ENCODE peak calls at places on chromosome 16, in ten cellular contexts. T, S, P, Y, R, O, J, Q, K and H are unnamed samples.

GRCh38 chr16:11405331-11406176 is 60.3 kb downstream of the RMI2 start:
- DNase-seq in T (no peak), S (peak; percentile 22), P (no peak), Y (no peak), R (peak; percentile 21), O (peak; percentile 33), J (peak; percentile 39), Q (peak; percentile 75), K (peak; percentile 31), H (no peak)

GRCh38 chr16:87821346-87822001 is 47.8 kb downstream of the SLC7A5 start:
- DNase-seq in T (no peak), S (no peak), P (no peak), Y (no peak), R (no peak), O (no peak), J (no peak), Q (no peak), K (no peak), H (no peak)

GRCh38 chr16:3787924-3788661 is 70.8 kb upstream of the TRAP1 start:
- DNase-seq in T (no peak), S (no peak), P (no peak), Y (no peak), R (no peak), O (no peak), J (no peak), Q (peak; percentile 65), K (no peak), H (no peak)

GRCh38 chr16:70252355-70252988 is 732 bp upstream of the EXOSC6 start:
- DNase-seq in T (no peak), S (no peak), P (no peak), Y (no peak), R (peak; percentile 28), O (no peak), J (peak; percentile 46), Q (peak; percentile 36), K (no peak), H (no peak)

GRCh38 chr16:86836503-86837125 is 258.3 kb downstream of the FOXL1 start:
- DNase-seq in T (no peak), S (peak; percentile 89), P (no peak), Y (no peak), R (peak; percentile 96), O (no peak), J (peak; percentile 92), Q (no peak), K (peak; percentile 92), H (no peak)

GRCh38 chr16:89828870-89829629 is 775 bp downstream of the SPIRE2 start:
- DNase-seq in T (no peak), S (no peak), P (no peak), Y (no peak), R (no peak), O (no peak), J (peak; percentile 33), Q (no peak), K (no peak), H (no peak)

GRCh38 chr16:11613381-11614303 is 26.9 kb upstream of the LITAF start:
- DNase-seq in T (no peak), S (no peak), P (peak; percentile 89), Y (no peak), R (no peak), O (peak; percentile 78), J (no peak), Q (peak; percentile 65), K (peak; percentile 60), H (no peak)

GRCh38 chr16:54009464-54010176 is 277.0 kb downstream of the IRX3 start:
- DNase-seq in T (no peak), S (no peak), P (no peak), Y (no peak), R (no peak), O (no peak), J (no peak), Q (no peak), K (no peak), H (no peak)

GRCh38 chr16:75111514-75112280 is 4.9 kb downstream of the LDHD start:
- DNase-seq in T (no peak), S (no peak), P (peak; percentile 63), Y (no peak), R (no peak), O (no peak), J (no peak), Q (peak; percentile 54), K (no peak), H (no peak)

GRCh38 chr16:48318630-48319029 is 66.6 kb downstream of the SIAH1 start:
- DNase-seq in T (peak; percentile 47), S (peak; percentile 59), P (no peak), Y (no peak), R (peak; percentile 44), O (peak; percentile 31), J (peak; percentile 25), Q (no peak), K (peak; percentile 73), H (no peak)

GRCh38 chr16:6958184-6958583 is 374.5 kb upstream of the RBFOX1 start:
- DNase-seq in T (no peak), S (no peak), P (no peak), Y (no peak), R (no peak), O (no peak), J (no peak), Q (no peak), K (no peak), H (no peak)

GRCh38 chr16:72811867-72812266 is 236.1 kb downstream of the ZFHX3 start:
- DNase-seq in T (no peak), S (no peak), P (no peak), Y (no peak), R (no peak), O (no peak), J (no peak), Q (no peak), K (no peak), H (no peak)

GRCh38 chr16:10619271-10619849 is 39.0 kb upstream of the EMP2 start:
- DNase-seq in T (no peak), S (no peak), P (peak; percentile 83), Y (no peak), R (no peak), O (no peak), J (peak; percentile 21), Q (peak; percentile 76), K (no peak), H (no peak)

GRCh38 chr16:67183627-67184452 is at the start of gene MATCAP1:
- DNase-seq in T (peak; percentile 94), S (peak; percentile 97), P (peak; percentile 95), Y (peak; percentile 90), R (peak; percentile 98), O (peak; percentile 95), J (peak; percentile 98), Q (peak; percentile 99), K (peak; percentile 99), H (peak; percentile 89)

GRCh38 chr16:49811630-49812334 is 44.1 kb downstream of the ZNF423 start:
- DNase-seq in T (peak; percentile 66), S (no peak), P (no peak), Y (no peak), R (no peak), O (no peak), J (peak; percentile 22), Q (no peak), K (peak; percentile 45), H (no peak)

GRCh38 chr16:19344224-19344801 is 58.8 kb downstream of the CLEC19A start:
- DNase-seq in T (no peak), S (no peak), P (peak; percentile 51), Y (no peak), R (no peak), O (no peak), J (no peak), Q (no peak), K (no peak), H (no peak)

GRCh38 chr16:68200120-68200783 is 35.7 kb downstream of the ESRP2 start:
- DNase-seq in T (no peak), S (peak; percentile 48), P (no peak), Y (no peak), R (peak; percentile 67), O (no peak), J (peak; percentile 45), Q (peak; percentile 51), K (peak; percentile 56), H (no peak)

DNA sequence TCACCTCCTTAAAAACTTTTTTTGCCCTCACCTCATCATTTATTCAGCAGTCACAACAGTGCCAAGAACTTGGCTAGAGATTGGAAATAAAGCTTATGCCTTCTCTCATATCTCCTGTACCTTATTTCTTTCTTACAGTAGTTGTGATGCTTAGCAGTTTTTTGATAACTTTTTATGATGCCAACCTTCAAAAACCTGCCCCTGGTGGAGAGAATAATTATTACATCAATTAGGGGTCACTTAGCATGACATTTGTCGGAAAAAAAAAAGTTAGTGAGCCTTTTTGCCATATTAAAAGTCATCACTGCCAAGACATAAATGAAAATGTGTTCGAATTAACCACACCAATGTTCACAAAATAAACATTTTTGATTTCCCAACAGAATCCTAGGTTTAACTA is 296.6 kb downstream of the WWOX start:
- DNase-seq in T (no peak), S (no peak), P (no peak), Y (no peak), R (no peak), O (no peak), J (no peak), Q (no peak), K (no peak), H (no peak)
- TF ChIP-seq CTCF in T (peak; percentile 23), S (peak; percentile 2), P (peak; percentile 12), Y (no peak), R (peak; percentile 8), O (peak; percentile 9), J (no peak), Q (no peak), K (peak; percentile 11), H (peak; percentile 35)

DNA sequence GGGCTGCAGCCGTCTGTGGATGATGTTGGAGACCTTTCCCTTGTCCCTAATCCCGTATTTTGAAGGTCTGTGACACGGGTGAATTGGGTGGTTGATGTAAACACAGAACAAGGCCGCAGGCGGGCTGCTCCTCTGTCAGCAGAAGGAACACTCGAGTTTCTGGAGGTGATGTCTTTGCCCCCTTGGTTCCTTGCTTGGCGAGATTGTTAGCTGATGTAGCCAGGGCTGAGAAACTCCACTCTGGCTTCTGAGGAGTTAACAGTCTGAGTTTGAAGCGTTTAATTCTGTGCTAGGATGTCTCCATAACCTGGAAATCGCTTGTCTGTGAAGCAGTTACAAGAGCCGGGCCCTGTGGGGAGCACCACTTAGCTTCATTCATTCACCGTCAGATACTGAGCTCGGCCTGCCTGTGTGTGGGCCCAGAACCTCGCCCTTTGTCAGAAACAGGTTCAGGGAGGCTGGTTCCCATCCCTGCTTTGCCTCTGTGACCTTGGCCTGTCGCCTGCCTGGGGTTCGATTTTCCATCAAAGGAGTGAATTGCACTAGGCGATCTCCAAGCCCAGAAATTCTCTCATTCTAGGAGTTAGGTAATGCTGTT is 1.3 kb downstream of the MAPK8IP3 start:
- DNase-seq in T (no peak), S (peak; percentile 32), P (no peak), Y (no peak), R (no peak), O (no peak), J (peak; percentile 62), Q (peak; percentile 48), K (peak; percentile 42), H (no peak)
- TF ChIP-seq CTCF in T (no peak), S (no peak), P (no peak), Y (no peak), R (no peak), O (no peak), J (no peak), Q (no peak), K (no peak), H (no peak)

GRCh38 chr16:85718682-85719081 is 29.9 kb upstream of the GINS2 start:
- DNase-seq in T (no peak), S (no peak), P (no peak), Y (no peak), R (no peak), O (peak; percentile 35), J (peak; percentile 31), Q (peak; percentile 55), K (no peak), H (no peak)
- TF ChIP-seq CTCF in T (peak; percentile 11), S (peak; percentile 76), P (peak; percentile 39), Y (no peak), R (peak; percentile 42), O (peak; percentile 38), J (peak; percentile 48), Q (peak; percentile 50), K (peak; percentile 72), H (peak; percentile 55)

GRCh38 chr16:30535777-30536190 is 1.1 kb upstream of the ZNF747 start:
- DNase-seq in T (no peak), S (peak; percentile 55), P (peak; percentile 80), Y (no peak), R (peak; percentile 71), O (peak; percentile 79), J (peak; percentile 87), Q (peak; percentile 86), K (peak; percentile 82), H (no peak)
- TF ChIP-seq CTCF in T (peak; percentile 42), S (peak; percentile 83), P (peak; percentile 61), Y (peak; percentile 43), R (peak; percentile 66), O (peak; percentile 68), J (peak; percentile 81), Q (peak; percentile 69), K (peak; percentile 71), H (peak; percentile 42)